ENCODE peak calls at places on chromosomes 5 and 9, in six cellular contexts. J is psoas muscle; L is upper lobe of right lung; W is transverse colon; R is lower lobe of right lung; H is CD8-positive, alpha-beta T cell. U is an unnamed sample.

GRCh38 chr5:180982008-180982741 is 6.5 kb upstream of the BTNL3 start:
- DNase-seq in J (no peak), L (no peak), W (no peak), R (no peak), H (no peak), U (no peak)

GRCh38 chr5:138077064-138077696 is 6.7 kb upstream of the WNT8A start:
- DNase-seq in J (no peak), L (no peak), W (peak), R (peak), H (peak), U (peak)

GRCh38 chr5:111013011-111013410 is 58.5 kb upstream of the TSLP start:
- DNase-seq in J (no peak), L (no peak), W (no peak), R (no peak), H (no peak), U (no peak)

GRCh38 chr9:89185980-89186379 is 7.4 kb upstream of the SHC3 start:
- DNase-seq in J (no peak), L (no peak), W (no peak), R (no peak), H (no peak), U (peak)

GRCh38 chr5:142521706-142522105 is 164.2 kb downstream of the FGF1 start:
- DNase-seq in J (no peak), L (no peak), W (no peak), R (no peak), H (no peak), U (no peak)

GRCh38 chr5:177025139-177025538 is 2.6 kb downstream of the ZNF346 start:
- DNase-seq in J (no peak), L (no peak), W (no peak), R (no peak), H (no peak), U (peak)

GRCh38 chr5:176418251-176418650 is 1.9 kb upstream of the CLTB start:
- DNase-seq in J (no peak), L (no peak), W (peak), R (no peak), H (no peak), U (no peak)

GRCh38 chr9:23088932-23089364 is 642.3 kb downstream of the DMRTA1 start:
- DNase-seq in J (no peak), L (no peak), W (no peak), R (no peak), H (no peak), U (no peak)

GRCh38 chr5:35236770-35237169 is 6.5 kb upstream of the PRLR start:
- DNase-seq in J (no peak), L (no peak), W (no peak), R (no peak), H (no peak), U (no peak)

GRCh38 chr9:85541876-85542275 is 199.9 kb downstream of the AGTPBP1 start:
- DNase-seq in J (no peak), L (no peak), W (no peak), R (no peak), H (no peak), U (no peak)

GRCh38 chr9:90156318-90156717 is 486.3 kb downstream of the DIRAS2 start:
- DNase-seq in J (no peak), L (no peak), W (no peak), R (no peak), H (no peak), U (no peak)

GRCh38 chr9:14348241-14349140 is 34.5 kb upstream of the NFIB start:
- DNase-seq in J (peak), L (no peak), W (no peak), R (no peak), H (no peak), U (no peak)
- H3K4me3 ChIP-seq in J (peak), L (peak), W (no peak), R (peak), H (no peak), U (peak)

DNA sequence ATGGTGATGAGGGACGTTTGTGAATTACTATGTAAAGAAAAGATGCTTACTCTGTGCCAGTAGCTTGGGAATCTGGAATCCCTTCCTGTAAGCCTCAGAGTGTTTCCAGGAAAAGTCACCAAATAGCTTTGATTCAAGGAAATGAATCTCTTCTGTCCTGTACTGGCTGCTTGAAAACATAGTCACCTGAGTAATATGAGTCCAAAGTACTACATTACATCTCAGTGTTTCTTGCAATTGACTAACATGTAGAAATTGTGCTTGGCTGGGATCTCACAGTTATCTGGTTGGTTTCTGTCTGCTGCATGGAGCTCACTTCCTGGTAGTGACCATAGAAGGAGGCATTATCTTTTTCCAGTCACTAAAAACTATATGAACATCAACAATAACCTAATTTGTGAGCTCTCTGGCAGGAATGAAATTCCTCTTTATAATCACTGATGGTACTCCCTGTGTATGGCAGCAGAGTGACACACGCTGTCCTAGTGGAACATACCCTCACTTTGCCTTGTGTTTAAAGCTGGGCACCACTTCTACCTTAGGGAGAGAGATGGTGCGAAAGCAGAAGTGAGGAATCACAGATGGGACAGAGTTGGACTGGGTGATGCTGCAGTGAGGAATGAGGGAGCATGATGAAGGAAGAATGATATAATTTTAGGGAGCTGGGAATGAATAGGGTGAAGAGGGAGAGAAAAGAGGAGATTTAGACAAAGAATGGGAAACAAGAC is 568.5 kb downstream of the RAB3C start:
- DNase-seq in J (no peak), L (no peak), W (no peak), R (no peak), H (no peak), U (no peak)
- TF ChIP-seq CTCF in J (no peak), L (no peak), W (no peak), R (no peak), H (no peak), U (no peak)

DNA sequence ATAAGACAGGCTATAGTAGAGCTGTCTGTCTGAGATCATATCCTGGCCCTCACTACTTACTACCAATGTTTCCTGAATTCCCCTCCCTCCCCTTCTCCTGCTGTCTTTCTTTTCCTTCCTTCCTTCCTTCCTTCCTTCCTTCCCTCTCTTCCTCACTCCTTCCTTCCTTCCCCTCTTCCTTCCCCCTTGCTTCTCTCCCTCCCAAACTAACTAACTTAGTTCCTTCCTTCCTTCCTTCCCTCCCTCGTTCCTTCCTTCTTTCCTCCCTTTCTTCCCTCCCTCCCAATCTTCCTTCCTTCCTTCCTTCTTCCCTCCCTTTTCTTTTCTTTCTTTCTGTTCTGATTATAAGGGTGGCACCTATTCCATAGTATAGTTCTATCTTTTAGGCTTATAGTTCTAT is 150.0 kb upstream of the GDNF start:
- DNase-seq in J (no peak), L (no peak), W (no peak), R (no peak), H (no peak), U (no peak)
- H3K4me3 ChIP-seq in J (no peak), L (no peak), W (no peak), R (no peak), H (no peak), U (no peak)

DNA sequence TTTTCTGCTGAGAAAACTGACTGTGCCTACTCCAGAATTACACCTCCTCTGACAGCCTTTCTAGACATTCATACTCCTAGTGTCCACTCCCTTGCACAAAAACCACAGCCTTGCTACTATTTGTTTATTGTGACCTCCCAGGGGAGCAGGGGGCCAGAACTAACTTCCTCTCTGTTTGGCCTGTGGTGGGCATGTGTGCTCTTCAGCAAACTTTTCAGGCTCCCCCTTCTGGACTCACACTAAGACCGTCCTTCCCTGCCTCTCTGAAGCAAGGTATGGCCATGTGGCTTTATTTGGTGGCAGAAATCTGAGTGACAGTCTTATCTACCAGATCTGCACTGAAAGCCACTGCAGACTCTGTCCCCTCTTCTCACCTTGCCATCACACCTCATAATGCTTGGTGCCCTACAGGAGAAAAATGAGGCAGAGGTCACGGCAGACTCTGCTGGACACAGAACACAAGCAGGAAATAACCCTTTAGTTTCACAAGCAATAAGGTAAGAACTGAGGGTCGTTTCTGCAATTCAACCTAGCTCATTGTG is 28.2 kb downstream of the LIFR start:
- DNase-seq in J (no peak), L (no peak), W (no peak), R (no peak), H (no peak), U (no peak)
- TF ChIP-seq CTCF in J (no peak), L (no peak), W (no peak), R (no peak), H (no peak), U (no peak)

GRCh38 chr5:84059672-84060071 is 325.0 kb downstream of the EDIL3 start:
- DNase-seq in J (no peak), L (no peak), W (no peak), R (no peak), H (no peak), U (no peak)

GRCh38 chr5:84058561-84058960 is 326.1 kb downstream of the EDIL3 start:
- DNase-seq in J (no peak), L (no peak), W (no peak), R (no peak), H (no peak), U (no peak)
- H3K4me3 ChIP-seq in J (no peak), L (no peak), W (no peak), R (no peak), H (no peak), U (no peak)

DNA sequence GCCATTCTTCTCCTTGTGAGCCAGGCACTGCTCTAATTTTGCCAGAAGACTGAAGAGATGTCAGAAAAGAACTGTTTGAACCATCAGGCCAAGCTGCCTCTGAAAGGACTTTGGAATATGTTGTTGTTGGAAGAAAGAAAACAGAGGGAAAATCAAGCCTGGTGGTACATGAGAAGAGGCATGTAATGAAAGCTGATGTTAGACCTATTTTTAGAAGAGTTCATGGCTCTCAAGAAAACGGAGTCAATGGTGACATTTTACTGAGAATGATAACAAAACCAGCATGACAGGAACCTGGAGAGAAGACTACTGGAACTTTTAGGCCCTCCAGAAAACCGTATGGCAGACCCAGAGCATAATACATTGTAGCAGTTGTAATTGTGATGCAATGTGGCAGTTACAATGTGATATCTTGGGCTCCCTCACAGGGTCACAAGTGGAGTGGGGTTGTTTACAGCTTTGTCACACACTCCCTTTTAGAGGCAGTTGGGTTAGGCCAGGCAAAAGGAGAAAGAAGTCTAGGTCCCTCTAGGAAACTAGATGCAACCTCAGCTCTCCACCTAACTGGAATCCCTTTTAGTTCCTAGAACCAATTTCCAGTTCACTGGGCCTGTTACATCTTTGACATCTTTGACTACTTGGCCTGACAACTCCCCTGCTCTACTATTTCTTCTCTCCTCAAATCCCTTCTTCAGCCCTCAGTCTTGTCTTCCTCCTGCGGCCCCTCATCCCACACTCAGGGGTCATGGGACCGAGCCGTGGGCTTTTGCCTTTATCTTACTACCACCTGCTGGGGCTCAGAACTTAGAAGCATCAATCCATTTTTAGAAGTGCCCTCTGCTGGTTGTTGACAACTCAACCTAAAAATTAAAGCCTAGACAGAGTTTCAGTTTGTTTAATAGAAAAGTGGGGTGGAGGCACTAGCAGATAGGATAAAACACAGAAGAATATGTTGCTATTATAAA is 61.2 kb upstream of the JAK2 start:
- DNase-seq in J (no peak), L (no peak), W (no peak), R (no peak), H (no peak), U (peak)
- TF ChIP-seq CTCF in J (no peak), L (peak), W (no peak), R (peak), H (peak), U (peak)

DNA sequence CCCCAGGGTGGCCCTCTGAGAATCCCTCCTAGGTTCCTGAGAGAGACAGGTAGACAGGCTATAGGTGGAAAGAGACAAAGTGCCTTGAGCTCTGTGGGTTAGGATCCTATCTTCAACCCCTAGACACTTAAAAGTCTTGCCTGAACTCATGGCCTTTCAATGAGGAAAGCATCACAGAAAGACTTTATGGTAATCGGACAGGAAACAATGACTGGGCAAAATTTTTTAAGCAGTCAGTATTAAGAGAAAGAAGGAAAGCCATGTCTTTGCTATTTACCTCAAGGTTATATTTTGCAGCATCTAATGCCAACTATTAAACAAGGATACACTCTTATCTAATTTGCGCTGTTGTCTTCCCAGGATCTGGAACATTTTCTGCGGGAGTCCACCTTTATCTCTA is 93.2 kb downstream of the PCSK1 start:
- DNase-seq in J (no peak), L (no peak), W (no peak), R (no peak), H (no peak), U (no peak)
- H3K4me3 ChIP-seq in J (no peak), L (no peak), W (no peak), R (no peak), H (no peak), U (no peak)

GRCh38 chr9:27787941-27788340 is 214.7 kb upstream of the C9orf72 start:
- DNase-seq in J (no peak), L (no peak), W (no peak), R (no peak), H (no peak), U (no peak)
- TF ChIP-seq CTCF in J (no peak), L (peak), W (no peak), R (peak), H (no peak), U (no peak)

U was measured in fibroblast of mammary gland.